ENCODE peak calls at places on chromosomes 11 and 22, in nine cellular contexts. One of them, this sample, is unnamed.

GRCh38 chr11:134360050-134360835 is 28.5 kb downstream of the GLB1L2 start:
- DNase-seq in heart right ventricle: peak; percentile 63
- DNase-seq in tibial nerve: peak; percentile 70
- DNase-seq in fibroblast of lung: peak; percentile 49
- DNase-seq in GM23248: peak; percentile 76
- DNase-seq in HCT116: peak; percentile 54
- DNase-seq in body of pancreas: peak; percentile 86
- DNase-seq in Peyer's patch: peak; percentile 86
- DNase-seq in left lung: peak; percentile 64
- DNase-seq in this sample: peak; percentile 89

GRCh38 chr11:66842896-66843775 is at the start of gene RCE1:
- DNase-seq in HCT116: peak; percentile 65
- DNase-seq in GM23248: peak; percentile 95
- DNase-seq in left lung: peak; percentile 90
- DNase-seq in fibroblast of lung: peak; percentile 86
- DNase-seq in Peyer's patch: peak; percentile 94
- DNase-seq in tibial nerve: peak; percentile 84
- DNase-seq in heart right ventricle: peak; percentile 90
- DNase-seq in body of pancreas: peak; percentile 93
- DNase-seq in this sample: no peak

GRCh38 chr11:5368502-5369043 is 15.0 kb upstream of the OR51M1 start:
- DNase-seq in fibroblast of lung: no peak
- DNase-seq in HCT116: no peak
- DNase-seq in tibial nerve: no peak
- DNase-seq in body of pancreas: no peak
- DNase-seq in left lung: no peak
- DNase-seq in GM23248: no peak
- DNase-seq in Peyer's patch: no peak
- DNase-seq in heart right ventricle: no peak
- DNase-seq in this sample: no peak

GRCh38 chr11:71200172-71200716 is 52.1 kb downstream of the SHANK2 start:
- DNase-seq in Peyer's patch: no peak
- DNase-seq in fibroblast of lung: no peak
- DNase-seq in heart right ventricle: no peak
- DNase-seq in HCT116: no peak
- DNase-seq in GM23248: no peak
- DNase-seq in left lung: no peak
- DNase-seq in body of pancreas: no peak
- DNase-seq in tibial nerve: no peak
- DNase-seq in this sample: no peak

GRCh38 chr11:83073884-83074283 is 2.2 kb upstream of the RAB30 start:
- DNase-seq in GM23248: no peak
- DNase-seq in body of pancreas: no peak
- DNase-seq in HCT116: no peak
- DNase-seq in Peyer's patch: no peak
- DNase-seq in tibial nerve: no peak
- DNase-seq in fibroblast of lung: no peak
- DNase-seq in left lung: no peak
- DNase-seq in heart right ventricle: no peak
- DNase-seq in this sample: no peak

GRCh38 chr11:23688835-23689234 is 808.0 kb upstream of the LUZP2 start:
- DNase-seq in heart right ventricle: no peak
- DNase-seq in fibroblast of lung: peak; percentile 26
- DNase-seq in HCT116: no peak
- DNase-seq in left lung: no peak
- DNase-seq in GM23248: peak; percentile 41
- DNase-seq in body of pancreas: no peak
- DNase-seq in Peyer's patch: no peak
- DNase-seq in tibial nerve: no peak
- DNase-seq in this sample: no peak

GRCh38 chr22:37330200-37331033 is 48.1 kb downstream of the CYTH4 start:
- DNase-seq in heart right ventricle: no peak
- DNase-seq in body of pancreas: peak; percentile 76
- DNase-seq in tibial nerve: no peak
- DNase-seq in HCT116: peak; percentile 96
- DNase-seq in left lung: peak; percentile 79
- DNase-seq in GM23248: peak; percentile 41
- DNase-seq in Peyer's patch: peak; percentile 70
- DNase-seq in fibroblast of lung: peak; percentile 79
- DNase-seq in this sample: peak; percentile 91

GRCh38 chr11:45204761-45205160 is 58.3 kb downstream of the PRDM11 start:
- DNase-seq in HCT116: no peak
- DNase-seq in fibroblast of lung: no peak
- DNase-seq in heart right ventricle: no peak
- DNase-seq in body of pancreas: no peak
- DNase-seq in GM23248: no peak
- DNase-seq in left lung: no peak
- DNase-seq in tibial nerve: no peak
- DNase-seq in Peyer's patch: no peak
- DNase-seq in this sample: no peak

GRCh38 chr11:130146797-130147196 is 12.8 kb upstream of the ST14 start:
- DNase-seq in left lung: peak; percentile 63
- DNase-seq in HCT116: no peak
- DNase-seq in tibial nerve: peak; percentile 60
- DNase-seq in fibroblast of lung: peak; percentile 29
- DNase-seq in GM23248: no peak
- DNase-seq in body of pancreas: peak; percentile 82
- DNase-seq in heart right ventricle: peak; percentile 47
- DNase-seq in Peyer's patch: peak; percentile 76
- DNase-seq in this sample: no peak

GRCh38 chr11:130527648-130528300 is 79.3 kb downstream of the ADAMTS15 start:
- DNase-seq in Peyer's patch: no peak
- DNase-seq in tibial nerve: peak; percentile 51
- DNase-seq in body of pancreas: no peak
- DNase-seq in HCT116: no peak
- DNase-seq in heart right ventricle: peak; percentile 55
- DNase-seq in GM23248: no peak
- DNase-seq in fibroblast of lung: peak; percentile 42
- DNase-seq in left lung: no peak
- DNase-seq in this sample: no peak

GRCh38 chr11:129640671-129641070 is 175.0 kb upstream of the TMEM45B start:
- DNase-seq in left lung: no peak
- DNase-seq in body of pancreas: no peak
- DNase-seq in tibial nerve: no peak
- DNase-seq in fibroblast of lung: no peak
- DNase-seq in heart right ventricle: no peak
- DNase-seq in GM23248: no peak
- DNase-seq in HCT116: no peak
- DNase-seq in Peyer's patch: no peak
- DNase-seq in this sample: no peak

GRCh38 chr11:106389096-106389495 is 311.6 kb downstream of the AASDHPPT start:
- DNase-seq in body of pancreas: no peak
- DNase-seq in fibroblast of lung: peak; percentile 63
- DNase-seq in tibial nerve: no peak
- DNase-seq in left lung: no peak
- DNase-seq in heart right ventricle: no peak
- DNase-seq in HCT116: no peak
- DNase-seq in Peyer's patch: no peak
- DNase-seq in GM23248: peak; percentile 57
- DNase-seq in this sample: no peak

GRCh38 chr11:107898270-107898669 is 30.0 kb upstream of the RAB39A start:
- DNase-seq in HCT116: peak; percentile 36
- DNase-seq in heart right ventricle: no peak
- DNase-seq in left lung: no peak
- DNase-seq in fibroblast of lung: peak; percentile 57
- DNase-seq in tibial nerve: no peak
- DNase-seq in body of pancreas: no peak
- DNase-seq in GM23248: peak; percentile 75
- DNase-seq in Peyer's patch: no peak
- DNase-seq in this sample: no peak

GRCh38 chr22:28903080-28903479 is 19.7 kb downstream of the ZNRF3 start:
- DNase-seq in fibroblast of lung: peak; percentile 42
- DNase-seq in Peyer's patch: no peak
- DNase-seq in heart right ventricle: peak; percentile 30
- DNase-seq in GM23248: no peak
- DNase-seq in HCT116: no peak
- DNase-seq in tibial nerve: no peak
- DNase-seq in left lung: no peak
- DNase-seq in body of pancreas: no peak
- DNase-seq in this sample: no peak

GRCh38 chr22:35318346-35319215 is 18.9 kb downstream of the TOM1 start:
- DNase-seq in tibial nerve: no peak
- DNase-seq in fibroblast of lung: no peak
- DNase-seq in left lung: peak; percentile 25
- DNase-seq in HCT116: no peak
- DNase-seq in Peyer's patch: no peak
- DNase-seq in GM23248: no peak
- DNase-seq in heart right ventricle: no peak
- DNase-seq in body of pancreas: no peak
- DNase-seq in this sample: no peak

GRCh38 chr11:70650075-70650909 is 252.0 kb downstream of the CTTN start:
- DNase-seq in GM23248: peak; percentile 76
- DNase-seq in HCT116: peak; percentile 22
- DNase-seq in tibial nerve: peak; percentile 66
- DNase-seq in heart right ventricle: peak; percentile 75
- DNase-seq in body of pancreas: peak; percentile 65
- DNase-seq in left lung: peak; percentile 49
- DNase-seq in Peyer's patch: peak; percentile 56
- DNase-seq in fibroblast of lung: peak; percentile 69
- DNase-seq in this sample: peak; percentile 66

GRCh38 chr11:130050272-130050671 is 19.4 kb upstream of the APLP2 start:
- DNase-seq in heart right ventricle: peak; percentile 15
- DNase-seq in Peyer's patch: no peak
- DNase-seq in left lung: no peak
- DNase-seq in tibial nerve: no peak
- DNase-seq in HCT116: no peak
- DNase-seq in body of pancreas: no peak
- DNase-seq in fibroblast of lung: no peak
- DNase-seq in GM23248: peak; percentile 17
- DNase-seq in this sample: no peak

GRCh38 chr11:5713695-5714094 is 22.6 kb upstream of the OR56B1 start:
- DNase-seq in tibial nerve: no peak
- DNase-seq in HCT116: no peak
- DNase-seq in heart right ventricle: no peak
- DNase-seq in left lung: no peak
- DNase-seq in GM23248: no peak
- DNase-seq in body of pancreas: no peak
- DNase-seq in Peyer's patch: no peak
- DNase-seq in fibroblast of lung: no peak
- DNase-seq in this sample: no peak

GRCh38 chr22:20843501-20843900 is 15.1 kb downstream of the PI4KA start:
- DNase-seq in HCT116: no peak
- DNase-seq in left lung: no peak
- DNase-seq in GM23248: no peak
- DNase-seq in fibroblast of lung: no peak
- DNase-seq in heart right ventricle: no peak
- DNase-seq in Peyer's patch: no peak
- DNase-seq in body of pancreas: no peak
- DNase-seq in tibial nerve: no peak
- DNase-seq in this sample: no peak

GRCh38 chr11:36362902-36363301 is 66.8 kb downstream of the PRR5L start:
- DNase-seq in HCT116: no peak
- DNase-seq in Peyer's patch: no peak
- DNase-seq in GM23248: peak; percentile 61
- DNase-seq in body of pancreas: no peak
- DNase-seq in left lung: no peak
- DNase-seq in tibial nerve: no peak
- DNase-seq in heart right ventricle: no peak
- DNase-seq in fibroblast of lung: peak; percentile 38
- DNase-seq in this sample: no peak

GRCh38 chr22:38681784-38682335 is at the start of gene TOMM22:
- DNase-seq in tibial nerve: peak; percentile 79
- DNase-seq in left lung: peak; percentile 91
- DNase-seq in heart right ventricle: peak; percentile 87
- DNase-seq in HCT116: peak; percentile 72
- DNase-seq in body of pancreas: peak; percentile 92
- DNase-seq in GM23248: peak; percentile 95
- DNase-seq in fibroblast of lung: peak; percentile 86
- DNase-seq in Peyer's patch: peak; percentile 94
- DNase-seq in this sample: peak; percentile 80
- H3K4me3 ChIP-seq in tibial nerve: peak within 1 kb of the TSS; percentile 76
- H3K4me3 ChIP-seq in left lung: peak within 1 kb of the TSS; percentile 100
- H3K4me3 ChIP-seq in heart right ventricle: peak within 1 kb of the TSS; percentile 89
- H3K4me3 ChIP-seq in HCT116: peak within 1 kb of the TSS; percentile 98
- H3K4me3 ChIP-seq in body of pancreas: peak within 1 kb of the TSS; percentile 98
- H3K4me3 ChIP-seq in GM23248: peak within 1 kb of the TSS; percentile 94
- H3K4me3 ChIP-seq in fibroblast of lung: peak within 1 kb of the TSS; percentile 90
- H3K4me3 ChIP-seq in Peyer's patch: peak within 1 kb of the TSS; percentile 97
- H3K4me3 ChIP-seq in this sample: peak within 1 kb of the TSS; percentile 100

GRCh38 chr11:79436911-79437273 is 3.9 kb downstream of the TENM4 start:
- DNase-seq in HCT116: no peak
- DNase-seq in tibial nerve: no peak
- DNase-seq in body of pancreas: no peak
- DNase-seq in Peyer's patch: no peak
- DNase-seq in heart right ventricle: no peak
- DNase-seq in left lung: no peak
- DNase-seq in fibroblast of lung: no peak
- DNase-seq in GM23248: no peak
- DNase-seq in this sample: no peak
- H3K27me3 ChIP-seq in HCT116: no peaks in the 10 kb centered on the region
- H3K27me3 ChIP-seq in tibial nerve: peaks cover 87% of the 10 kb centered on the region
- H3K27me3 ChIP-seq in body of pancreas: peaks cover 48% of the 10 kb centered on the region
- H3K27me3 ChIP-seq in Peyer's patch: peaks cover 25% of the 10 kb centered on the region
- H3K27me3 ChIP-seq in heart right ventricle: peaks cover 16% of the 10 kb centered on the region
- H3K27me3 ChIP-seq in left lung: peaks cover 93% of the 10 kb centered on the region
- H3K27me3 ChIP-seq in fibroblast of lung: no peaks in the 10 kb centered on the region
- H3K27me3 ChIP-seq in GM23248: peaks cover 51% of the 10 kb centered on the region
- H3K27me3 ChIP-seq in this sample: peaks cover 37% of the 10 kb centered on the region

DNA sequence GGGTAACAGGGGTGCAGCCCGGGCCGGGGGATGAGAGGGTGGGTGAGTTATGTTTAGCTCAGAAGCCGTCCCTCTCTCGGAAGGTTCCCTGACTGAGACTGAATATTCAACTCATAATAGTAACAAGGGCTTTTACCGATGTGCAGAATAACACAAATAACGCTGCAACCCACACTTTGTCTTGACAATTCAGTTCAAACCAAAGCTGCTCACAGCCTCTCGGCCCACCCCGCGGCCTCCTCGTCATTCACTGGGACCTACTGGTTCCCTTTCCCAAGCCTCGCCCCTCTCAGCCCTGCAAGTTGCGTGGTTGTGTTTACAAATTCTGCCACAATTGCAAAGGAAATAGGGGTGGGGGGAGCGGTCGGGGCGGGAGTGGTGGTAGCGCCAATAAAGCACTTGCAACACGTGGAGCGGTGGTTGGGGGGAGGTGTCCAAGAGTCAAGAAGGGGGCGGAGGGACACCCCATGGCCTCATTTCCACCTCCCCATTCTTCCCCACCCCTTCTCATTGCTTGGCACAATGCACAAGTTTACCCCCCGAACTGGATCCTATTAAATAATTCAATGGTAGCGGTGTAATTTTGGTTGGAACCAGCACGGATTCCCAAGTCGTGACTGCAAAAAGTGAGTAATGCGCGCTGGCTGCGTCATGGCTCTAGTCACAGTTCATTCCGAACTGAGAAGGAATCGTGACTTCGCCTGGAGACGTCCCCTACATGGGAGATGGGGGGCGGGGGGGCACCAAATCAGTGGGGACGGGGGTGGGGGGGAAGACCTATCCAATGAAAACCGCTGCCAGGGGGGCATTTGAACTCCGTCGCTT is 102.0 kb upstream of the HSD17B12 start:
- DNase-seq in GM23248: peak; percentile 90
- DNase-seq in Peyer's patch: no peak
- DNase-seq in tibial nerve: no peak
- DNase-seq in heart right ventricle: no peak
- DNase-seq in fibroblast of lung: peak; percentile 38
- DNase-seq in HCT116: no peak
- DNase-seq in body of pancreas: no peak
- DNase-seq in left lung: no peak
- DNase-seq in this sample: no peak
- H3K4me3 ChIP-seq in GM23248: peak overlapping the region; percentile 77
- H3K4me3 ChIP-seq in Peyer's patch: no peak overlapping the region
- H3K4me3 ChIP-seq in tibial nerve: no peak overlapping the region
- H3K4me3 ChIP-seq in heart right ventricle: peak overlapping the region; percentile 58
- H3K4me3 ChIP-seq in fibroblast of lung: peak overlapping the region; percentile 49
- H3K4me3 ChIP-seq in HCT116: no peak overlapping the region
- H3K4me3 ChIP-seq in body of pancreas: no peak overlapping the region
- H3K4me3 ChIP-seq in left lung: peak overlapping the region; percentile 22
- H3K4me3 ChIP-seq in this sample: peak overlapping the region; percentile 63

GRCh38 chr11:27319065-27319464 is 44.0 kb downstream of the CCDC34 start:
- DNase-seq in left lung: no peak
- DNase-seq in fibroblast of lung: no peak
- DNase-seq in body of pancreas: no peak
- DNase-seq in heart right ventricle: no peak
- DNase-seq in Peyer's patch: no peak
- DNase-seq in tibial nerve: no peak
- DNase-seq in HCT116: peak; percentile 39
- DNase-seq in GM23248: peak; percentile 86
- DNase-seq in this sample: no peak
- H3K27me3 ChIP-seq in left lung: no peaks in the 10 kb centered on the region
- H3K27me3 ChIP-seq in fibroblast of lung: no peaks in the 10 kb centered on the region
- H3K27me3 ChIP-seq in body of pancreas: no peaks in the 10 kb centered on the region
- H3K27me3 ChIP-seq in heart right ventricle: no peaks in the 10 kb centered on the region
- H3K27me3 ChIP-seq in Peyer's patch: no peaks in the 10 kb centered on the region
- H3K27me3 ChIP-seq in tibial nerve: no peaks in the 10 kb centered on the region
- H3K27me3 ChIP-seq in HCT116: no peaks in the 10 kb centered on the region
- H3K27me3 ChIP-seq in GM23248: no peaks in the 10 kb centered on the region
- H3K27me3 ChIP-seq in this sample: no peaks in the 10 kb centered on the region